ENCODE peak calls at places on chromosome 17, in four cellular contexts. X is heart left ventricle; J is naive thymus-derived CD4-positive, alpha-beta T cell; M is breast epithelium. A is an unnamed sample.

GRCh38 chr17:50532452-50533024 is at the start of gene EPN3:
- DNase-seq in M (peak), X (no peak), J (no peak), A (no peak)

GRCh38 chr17:19254651-19255050 is 17.5 kb downstream of the EPN2 start:
- DNase-seq in X (no peak), M (no peak), J (no peak), A (no peak)

GRCh38 chr17:58541249-58541648 is 26.8 kb upstream of the MTMR4 start:
- DNase-seq in X (no peak), M (no peak), J (no peak), A (no peak)

GRCh38 chr17:73489333-73489732 is 154.9 kb downstream of the SDK2 start:
- DNase-seq in J (no peak), M (no peak), X (no peak), A (no peak)

GRCh38 chr17:49880291-49881053 is 32.6 kb upstream of the TAC4 start:
- DNase-seq in X (peak), J (peak), M (peak), A (no peak)

GRCh38 chr17:76370261-76370993 is 14.0 kb upstream of the SPHK1 start:
- DNase-seq in X (peak), M (no peak), J (no peak), A (peak)

GRCh38 chr17:72515291-72516065 is 394.7 kb downstream of the SOX9 start:
- DNase-seq in J (no peak), X (no peak), M (no peak), A (no peak)

GRCh38 chr17:55577011-55577586 is 65.8 kb upstream of the SMIM36 start:
- DNase-seq in X (peak), J (peak), M (no peak), A (no peak)

GRCh38 chr17:82603981-82604448 is 44.2 kb downstream of the WDR45B start:
- DNase-seq in X (peak), J (peak), M (no peak), A (peak)

GRCh38 chr17:64126918-64127317 is 3.0 kb downstream of the ERN1 start:
- DNase-seq in J (no peak), M (no peak), X (no peak), A (no peak)

GRCh38 chr17:79301469-79301868 is 226.8 kb downstream of the ENGASE start:
- DNase-seq in M (no peak), J (no peak), X (no peak), A (no peak)

GRCh38 chr17:50047488-50048126 is 8.3 kb upstream of the ITGA3 start:
- DNase-seq in X (no peak), J (no peak), M (no peak), A (no peak)

GRCh38 chr17:6947745-6948144 is 48.1 kb upstream of the ALOX12 start:
- DNase-seq in X (no peak), J (no peak), M (no peak), A (no peak)

GRCh38 chr17:2635675-2636074 is 42.2 kb downstream of the PAFAH1B1 start:
- DNase-seq in J (no peak), M (no peak), X (no peak), A (no peak)
- H3K27ac ChIP-seq in J (no peak), M (no peak), X (no peak), A (no peak)

DNA sequence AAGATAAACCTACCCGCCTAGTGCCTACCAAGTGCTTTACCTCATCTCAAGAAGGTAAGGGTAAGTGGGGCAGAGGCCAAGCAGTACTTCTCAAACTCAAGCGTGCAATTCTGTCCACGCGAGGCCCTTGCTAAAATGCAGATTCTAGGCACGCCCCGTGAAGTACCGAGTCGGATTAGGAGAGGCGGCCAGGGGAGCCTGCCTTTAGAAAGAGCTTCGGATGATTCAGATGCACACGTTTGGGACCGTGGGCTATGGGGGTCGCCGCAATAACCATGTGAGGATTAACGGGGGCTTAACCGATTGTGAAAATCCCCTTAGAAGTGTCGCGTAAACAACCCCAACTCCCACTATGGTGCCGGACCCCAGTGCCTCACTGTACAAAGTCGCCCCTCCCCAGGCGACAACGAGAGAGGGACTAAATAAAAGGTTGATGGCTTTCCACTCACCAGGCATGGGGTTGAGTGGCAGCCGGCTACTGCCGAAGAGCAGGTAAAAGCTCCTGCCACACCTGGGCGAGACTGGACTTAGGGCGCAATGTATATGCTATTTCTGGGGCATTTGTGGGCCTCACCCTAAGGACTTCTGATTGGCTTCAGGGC is 681 bp upstream of the SP2 start:
- DNase-seq in M (no peak), X (peak), J (no peak), A (no peak)
- H3K27ac ChIP-seq in M (peak), X (peak), J (peak), A (peak)

GRCh38 chr17:66843606-66844005 is 8.7 kb downstream of the CACNG5 start:
- DNase-seq in X (no peak), M (no peak), J (no peak), A (no peak)
- H3K27ac ChIP-seq in X (no peak), M (no peak), J (no peak), A (no peak)

GRCh38 chr17:57462007-57462579 is 205.8 kb downstream of the MSI2 start:
- DNase-seq in X (no peak), M (no peak), J (no peak), A (no peak)
- H3K27ac ChIP-seq in X (no peak), M (no peak), J (no peak), A (peak)

DNA sequence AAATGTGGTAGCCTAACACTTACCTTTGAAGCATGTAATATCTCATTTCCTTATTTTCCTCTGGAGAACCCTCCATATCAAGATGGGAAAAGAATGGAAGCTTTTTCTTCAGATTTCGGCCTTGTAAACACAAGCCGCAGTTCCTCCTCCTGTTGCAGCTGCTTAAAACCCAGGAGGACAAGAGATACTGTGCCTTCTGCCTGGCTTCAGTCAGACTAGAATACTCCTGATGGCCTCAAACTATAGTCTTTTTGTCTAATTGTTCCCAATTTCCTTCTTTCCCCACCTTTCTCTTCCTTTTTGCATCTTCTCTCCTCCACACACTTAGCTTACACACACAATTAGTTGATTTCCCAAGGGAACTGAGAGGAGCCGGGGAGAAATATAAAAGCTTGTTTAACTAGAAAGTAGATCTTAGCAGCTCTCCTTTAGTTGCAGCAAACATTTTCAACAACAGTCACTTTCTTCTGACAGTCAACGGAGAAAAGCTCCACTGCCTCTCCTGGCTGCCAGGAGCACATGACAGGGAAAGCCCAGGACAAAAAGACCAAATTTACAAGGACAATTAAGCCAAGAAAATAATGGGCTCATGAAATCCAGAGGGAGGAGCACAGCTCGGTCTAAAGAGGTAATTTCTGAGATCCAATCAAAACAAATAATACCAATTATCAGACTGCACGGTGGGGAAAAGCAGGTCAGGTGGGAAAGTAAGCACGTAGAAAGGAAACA is 76.4 kb upstream of the C17orf78 start:
- DNase-seq in X (no peak), M (no peak), J (no peak), A (no peak)
- H3K27ac ChIP-seq in X (no peak), M (peak), J (no peak), A (peak)

DNA sequence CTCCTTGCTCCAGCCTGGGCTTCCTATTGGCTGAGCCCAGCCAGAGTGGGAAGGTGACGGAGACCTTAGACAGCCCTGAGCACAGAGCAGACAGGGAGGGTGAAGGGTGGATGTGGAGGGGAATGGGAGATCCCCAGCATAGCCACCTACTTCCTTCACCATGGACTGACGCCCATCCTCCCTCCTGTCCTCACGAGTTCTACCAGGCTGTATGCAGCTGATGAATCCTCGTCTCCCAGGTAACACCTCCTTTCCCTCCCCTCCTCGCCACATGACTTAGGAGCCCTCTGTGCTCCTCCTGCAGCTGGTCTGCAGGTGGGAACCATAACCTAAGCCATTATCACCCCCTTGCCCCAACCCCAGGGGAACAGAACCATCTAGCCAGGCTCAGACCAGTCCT is 9.0 kb upstream of the CRHR1 start:
- DNase-seq in J (no peak), M (no peak), X (no peak), A (no peak)
- H3K27ac ChIP-seq in J (no peak), M (peak), X (no peak), A (no peak)

GRCh38 chr17:29038511-29039300 is 4.2 kb upstream of the PIPOX start:
- DNase-seq in X (no peak), M (no peak), J (no peak), A (no peak)

GRCh38 chr17:29041091-29041490 is 1.9 kb upstream of the PIPOX start:
- DNase-seq in X (no peak), J (no peak), M (no peak), A (no peak)

GRCh38 chr17:29042026-29042678 is 789 bp upstream of the PIPOX start:
- DNase-seq in X (no peak), M (no peak), J (no peak), A (no peak)

GRCh38 chr17:29037739-29038465 is 5.0 kb upstream of the PIPOX start:
- DNase-seq in J (no peak), M (no peak), X (no peak), A (no peak)

DNA sequence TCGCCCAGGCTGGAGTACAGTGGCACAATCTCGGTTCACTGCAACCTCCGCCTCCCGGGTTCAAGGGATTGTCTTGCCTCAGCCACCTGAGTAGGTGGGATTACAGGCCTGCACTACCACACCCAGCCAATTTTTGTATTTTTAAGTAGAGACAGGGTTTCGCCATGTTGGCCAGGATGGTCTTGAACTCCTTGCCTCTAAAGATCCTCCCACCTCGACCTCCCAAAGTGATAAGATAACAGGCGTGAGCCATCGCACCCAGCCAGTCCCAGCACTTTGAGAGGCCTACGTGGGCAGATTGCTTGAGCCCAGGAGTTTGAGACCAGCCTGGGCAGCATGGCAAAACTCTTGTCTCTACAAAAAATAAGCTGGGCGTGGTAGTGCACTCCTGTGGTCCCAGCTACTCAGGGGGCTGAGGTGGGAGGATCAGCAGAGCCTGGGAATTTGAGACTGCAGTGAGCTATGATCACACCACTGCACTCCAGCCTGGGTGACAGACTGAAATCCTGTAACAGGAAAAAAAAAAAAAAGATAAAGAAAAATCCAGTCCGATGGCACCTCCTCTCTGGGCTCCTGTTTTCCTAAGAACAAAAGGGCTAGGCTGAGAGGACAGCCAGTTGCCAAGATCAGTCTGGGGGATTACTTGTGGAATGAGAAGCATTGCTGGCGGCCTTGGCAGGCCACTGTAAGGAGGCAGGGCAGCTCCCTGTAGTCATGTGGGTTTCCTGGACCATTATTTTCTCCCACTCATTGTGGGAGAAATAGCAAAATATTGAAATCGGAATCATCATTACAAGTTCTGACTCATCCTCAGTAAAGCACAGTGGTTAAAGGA is 3.0 kb upstream of the PIPOX start:
- DNase-seq in X (no peak), M (no peak), J (no peak), A (no peak)
- H3K27ac ChIP-seq in X (no peak), M (no peak), J (no peak), A (no peak)

GRCh38 chr17:9974460-9975381 is 69.7 kb upstream of the RCVRN start:
- DNase-seq in M (peak), J (no peak), X (no peak), A (no peak)
- H3K27ac ChIP-seq in M (peak), J (no peak), X (no peak), A (no peak)

GRCh38 chr17:44322236-44322895 is 2.3 kb downstream of the SLC25A39 start:
- DNase-seq in J (no peak), M (no peak), X (no peak), A (no peak)

GRCh38 chr17:44321246-44322120 is 3.1 kb downstream of the SLC25A39 start:
- DNase-seq in J (no peak), M (no peak), X (no peak), A (no peak)

GRCh38 chr17:44317545-44317944 is 7.1 kb downstream of the SLC25A39 start:
- DNase-seq in J (no peak), M (no peak), X (no peak), A (no peak)

GRCh38 chr17:44318077-44318892 is 6.3 kb downstream of the SLC25A39 start:
- DNase-seq in X (no peak), M (no peak), J (no peak), A (no peak)

DNA sequence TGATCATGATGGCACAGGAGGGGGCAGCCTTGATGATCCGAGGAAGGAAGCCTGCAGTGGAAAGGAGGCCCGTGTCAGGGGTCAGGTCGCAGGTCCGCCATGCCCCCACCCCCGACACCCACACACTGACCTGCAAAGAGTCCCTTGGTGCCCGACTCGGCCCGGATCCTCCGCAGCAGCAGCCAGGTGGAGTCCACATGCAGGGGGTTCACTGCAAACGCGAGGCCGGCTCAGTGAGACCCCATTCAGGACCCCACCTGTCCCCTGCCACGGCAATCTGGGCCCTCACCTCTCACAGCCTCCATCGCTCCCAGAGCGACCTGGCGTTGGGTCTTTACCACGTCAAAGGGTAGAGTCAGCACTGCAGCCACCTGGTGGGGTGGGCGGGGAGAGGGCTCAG is 4.6 kb downstream of the SLC25A39 start:
- DNase-seq in J (no peak), M (no peak), X (no peak), A (no peak)
- H3K27ac ChIP-seq in J (no peak), M (no peak), X (no peak), A (no peak)